ENCODE peak calls at places on chromosomes 4 and X, in five cellular contexts. C is IMR-90, U is heart left ventricle, T is upper lobe of left lung, A is HCT116. P is an unnamed sample.

GRCh38 chr4:85707591-85707990 is 232.6 kb downstream of the ARHGAP24 start:
- DNase-seq in C (no peak), U (no peak), T (no peak), A (no peak), P (no peak)

GRCh38 chrX:19177710-19178109 is 55.4 kb upstream of the ADGRG2 start:
- DNase-seq in C (no peak), U (no peak), T (no peak), A (no peak), P (no peak)

GRCh38 chr4:156790866-156791265 is 180.7 kb downstream of the PDGFC start:
- DNase-seq in C (peak), U (no peak), T (no peak), A (no peak), P (no peak)

GRCh38 chr4:1775731-1776500 is 17.2 kb upstream of the FGFR3 start:
- DNase-seq in C (no peak), U (no peak), T (no peak), A (no peak), P (no peak)

GRCh38 chrX:39263946-39264483 is 462.8 kb downstream of the MID1IP1 start:
- DNase-seq in C (no peak), U (no peak), T (no peak), A (no peak), P (no peak)

GRCh38 chr4:24624381-24624780 is 40.0 kb upstream of the DHX15 start:
- DNase-seq in C (no peak), U (no peak), T (no peak), A (no peak), P (no peak)

GRCh38 chrX:52280812-52281211 is 88.0 kb upstream of the XAGE2 start:
- DNase-seq in C (no peak), U (no peak), T (no peak), A (no peak), P (no peak)

GRCh38 chr4:68466185-68466584 is 18.9 kb downstream of the TMPRSS11E start:
- DNase-seq in C (peak), U (no peak), T (no peak), A (peak), P (no peak)

GRCh38 chr4:183407635-183408463 is 36.6 kb upstream of the CDKN2AIP start:
- DNase-seq in C (no peak), U (no peak), T (no peak), A (no peak), P (no peak)

GRCh38 chr4:137032242-137032641 is 500.1 kb downstream of the PCDH18 start:
- DNase-seq in C (no peak), U (no peak), T (no peak), A (no peak), P (no peak)

GRCh38 chr4:3337811-3338210 is 45.0 kb downstream of the RGS12 start:
- DNase-seq in C (no peak), U (no peak), T (no peak), A (no peak), P (no peak)

GRCh38 chr4:180335571-180335970 is 1907.6 kb upstream of the TENM3 start:
- DNase-seq in C (no peak), U (no peak), T (no peak), A (no peak), P (no peak)

GRCh38 chr4:87938746-87939145 is 36.8 kb upstream of the SPP1 start:
- DNase-seq in C (no peak), U (no peak), T (no peak), A (no peak), P (no peak)

GRCh38 chrX:9370888-9371287 is 94.0 kb upstream of the TBL1X start:
- DNase-seq in C (peak), U (no peak), T (no peak), A (no peak), P (no peak)

GRCh38 chrX:40973619-40974018 is 111.6 kb upstream of the USP9X start:
- DNase-seq in C (no peak), U (no peak), T (no peak), A (no peak), P (no peak)

GRCh38 chr4:44545781-44546180 is 97.2 kb upstream of the KCTD8 start:
- DNase-seq in C (no peak), U (no peak), T (no peak), A (no peak), P (no peak)

GRCh38 chrX:110401142-110401541 is 42.5 kb downstream of the RTL9 start:
- DNase-seq in C (no peak), U (no peak), T (no peak), A (no peak), P (no peak)

GRCh38 chr4:168487821-168488162 is 7.5 kb upstream of the DDX60L start:
- DNase-seq in C (no peak), U (no peak), T (no peak), A (no peak), P (no peak)

GRCh38 chr4:71406459-71406963 is 67.7 kb downstream of the SLC4A4 start:
- DNase-seq in C (peak), U (no peak), T (no peak), A (no peak), P (no peak)

GRCh38 chr4:137394000-137394399 is 138.3 kb downstream of the PCDH18 start:
- DNase-seq in C (no peak), U (no peak), T (no peak), A (no peak), P (no peak)

GRCh38 chrX:150371877-150372276 is 8.8 kb downstream of the MAMLD1 start:
- DNase-seq in C (no peak), U (no peak), T (no peak), A (no peak), P (no peak)
- H3K4me3 ChIP-seq in C (no peak), U (no peak), T (no peak), A (no peak), P (no peak)

GRCh38 chr4:94757192-94758140 is at the start of gene BMPR1B:
- DNase-seq in C (peak), U (peak), T (no peak), A (no peak), P (no peak)
- TF ChIP-seq POLR2A in C (no peak), U (no peak), T (no peak), A (no peak), P (no peak)

DNA sequence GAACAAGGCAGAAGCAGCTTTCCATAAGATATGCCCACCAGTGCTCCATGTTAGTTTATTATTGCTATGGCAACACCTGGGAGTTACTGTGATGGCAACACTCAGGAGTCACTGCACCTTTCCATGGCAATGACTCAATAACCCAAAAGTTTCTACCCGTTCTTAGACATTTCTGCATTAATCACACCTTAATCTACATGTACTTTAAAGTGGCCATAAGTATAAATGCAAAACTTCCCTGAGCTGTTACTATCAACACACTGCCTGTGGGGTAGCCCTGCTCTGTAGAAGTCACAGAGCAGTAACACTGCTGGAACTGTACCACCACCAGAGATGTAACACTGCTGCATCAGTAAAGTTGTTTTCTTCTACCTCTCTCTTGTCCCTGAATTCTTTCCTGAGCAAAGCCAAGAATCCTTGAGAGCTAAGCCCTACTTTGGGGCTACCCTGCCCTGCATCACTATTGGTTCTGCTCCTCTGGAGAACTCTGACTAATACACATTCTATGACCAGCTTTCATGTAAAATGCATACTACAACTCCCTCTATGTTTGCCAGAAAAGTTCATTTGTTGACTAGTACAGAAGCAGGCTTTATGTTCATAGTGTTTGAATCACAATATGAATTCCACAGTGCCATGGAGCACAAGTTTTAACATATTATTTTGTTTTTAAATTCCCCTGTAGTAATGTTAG is 43.5 kb upstream of the GPR174 start:
- DNase-seq in C (no peak), U (no peak), T (no peak), A (no peak), P (no peak)
- H3K4me3 ChIP-seq in C (no peak), U (no peak), T (no peak), A (no peak), P (no peak)

GRCh38 chr4:83262682-83263081 is 21.9 kb downstream of the COQ2 start:
- DNase-seq in C (no peak), U (no peak), T (no peak), A (no peak), P (no peak)
- TF ChIP-seq POLR2A in C (no peak), U (no peak), T (no peak), A (no peak), P (no peak)

GRCh38 chr4:78661923-78662521 is 110.5 kb downstream of the ANXA3 start:
- DNase-seq in C (peak), U (no peak), T (no peak), A (no peak), P (no peak)
- H3K4me3 ChIP-seq in C (no peak), U (no peak), T (no peak), A (no peak), P (peak)

GRCh38 chr4:53591372-53591892 is at the start of gene LNX1:
- DNase-seq in C (no peak), U (no peak), T (peak), A (peak), P (no peak)
- TF ChIP-seq POLR2A in C (no peak), U (no peak), T (no peak), A (no peak), P (no peak)

DNA sequence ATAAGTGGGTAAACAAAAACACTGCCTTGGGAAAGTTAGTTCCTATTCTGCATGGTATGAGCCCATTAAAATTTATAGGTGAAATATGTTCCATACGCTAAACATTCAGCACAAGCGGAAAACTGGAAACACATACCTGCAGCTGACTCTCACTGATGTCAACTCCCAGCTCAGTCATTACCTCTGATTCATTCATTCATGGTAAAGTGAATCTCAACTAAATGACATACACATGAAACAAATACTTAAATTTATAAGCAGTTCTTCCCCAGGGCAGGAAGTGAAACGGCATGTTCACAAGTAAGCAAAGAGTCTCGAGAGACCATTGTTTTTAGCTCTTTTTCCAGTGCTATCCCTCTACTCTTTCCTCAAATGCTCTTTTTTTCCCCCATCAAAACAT is 1.6 kb downstream of the SLC10A6 start:
- DNase-seq in C (no peak), U (no peak), T (no peak), A (no peak), P (no peak)
- H3K4me3 ChIP-seq in C (no peak), U (peak), T (no peak), A (no peak), P (no peak)

GRCh38 chr4:122091836-122092235 is 60.3 kb upstream of the BLTP1 start:
- DNase-seq in C (no peak), U (no peak), T (no peak), A (no peak), P (no peak)

GRCh38 chr4:122090989-122091388 is 61.1 kb upstream of the BLTP1 start:
- DNase-seq in C (no peak), U (no peak), T (no peak), A (no peak), P (no peak)

GRCh38 chr4:122086338-122086737 is 65.8 kb upstream of the BLTP1 start:
- DNase-seq in C (peak), U (no peak), T (peak), A (no peak), P (no peak)

GRCh38 chr4:122091397-122091796 is 60.7 kb upstream of the BLTP1 start:
- DNase-seq in C (no peak), U (no peak), T (peak), A (no peak), P (no peak)
- TF ChIP-seq POLR2A in C (no peak), U (no peak), T (no peak), A (no peak), P (no peak)

P was measured in spleen.